ENCODE peak calls at places on chromosomes 2 and 18, in ten cellular contexts. N is DMS153, I is adipocyte, U is T-helper 17 cell, M is type B pancreatic cell, Y is NCI-H1092, A is lower leg skin, T is uterus, B is GM20000, R is T follicular helper cell. K is an unnamed sample.

GRCh38 chr2:10326707-10327594 is 24.2 kb downstream of the HPCAL1 start:
- DNase-seq in A (no peak), R (no peak), Y (peak), T (no peak), U (no peak), I (no peak), B (no peak), N (peak), M (no peak), K (no peak)

GRCh38 chr2:155021591-155021990 is 323.1 kb downstream of the KCNJ3 start:
- DNase-seq in I (no peak), Y (no peak), U (no peak), R (no peak), A (no peak), M (no peak), T (no peak), N (no peak), B (no peak), K (no peak)

GRCh38 chr2:28725021-28725711 is 26.5 kb upstream of the PPP1CB start:
- DNase-seq in U (no peak), T (no peak), Y (no peak), M (no peak), A (no peak), R (no peak), N (no peak), I (no peak), B (no peak), K (no peak)

GRCh38 chr2:72154386-72154785 is 6.7 kb upstream of the CYP26B1 start:
- DNase-seq in I (no peak), T (no peak), A (peak), M (peak), N (no peak), R (no peak), B (no peak), Y (no peak), U (no peak), K (no peak)

GRCh38 chr2:45191096-45191863 is 182.0 kb upstream of the SIX2 start:
- DNase-seq in U (no peak), A (peak), T (no peak), B (no peak), R (no peak), Y (no peak), N (no peak), I (no peak), M (no peak), K (no peak)

GRCh38 chr2:148876190-148876588 is 1.2 kb downstream of the KIF5C start:
- DNase-seq in T (no peak), B (peak), Y (peak), M (no peak), U (no peak), I (no peak), R (no peak), N (no peak), A (no peak), K (no peak)

GRCh38 chr2:138421971-138422335 is 79.6 kb upstream of the SPOPL start:
- DNase-seq in I (peak), N (no peak), Y (no peak), T (no peak), M (no peak), A (no peak), R (no peak), B (no peak), U (no peak), K (no peak)

GRCh38 chr2:68287580-68288441 is 31.9 kb downstream of the CNRIP1 start:
- DNase-seq in A (no peak), U (no peak), N (no peak), R (no peak), Y (no peak), M (no peak), T (peak), I (peak), B (no peak), K (no peak)

GRCh38 chr18:49699303-49699702 is 114.0 kb downstream of the ACAA2 start:
- DNase-seq in U (no peak), M (no peak), Y (no peak), T (no peak), A (no peak), R (no peak), N (no peak), B (no peak), I (no peak), K (no peak)